ENCODE peak calls at places on chromosomes 13 and 19, in six cellular contexts. R is fibroblast of lung, M is lower lobe of right lung, L is left ventricle myocardium inferior, B is breast epithelium, H is heart left ventricle. P is an unnamed sample. For H3K4me1, the result is how much of the 10 kb centered on the place peaks cover.

GRCh38 chr19:18733196-18733647 is 49.7 kb downstream of the CRTC1 start:
- DNase-seq in R (peak), M (no peak), L (peak), B (no peak), H (peak), P (no peak)

GRCh38 chr13:63425131-63425530 is 2009.5 kb upstream of the PCDH20 start:
- DNase-seq in R (no peak), M (no peak), L (no peak), B (no peak), H (no peak), P (no peak)

GRCh38 chr13:86355301-86355700 is 556.1 kb upstream of the SLITRK6 start:
- DNase-seq in R (no peak), M (no peak), L (no peak), B (no peak), H (no peak), P (no peak)

GRCh38 chr19:39347332-39348227 is 5.4 kb downstream of the SAMD4B start:
- DNase-seq in R (no peak), M (no peak), L (no peak), B (no peak), H (no peak), P (peak)

GRCh38 chr19:16894080-16894479 is 5.3 kb downstream of the F2RL3 start:
- DNase-seq in R (no peak), M (no peak), L (no peak), B (no peak), H (no peak), P (no peak)

GRCh38 chr13:37476874-37477273 is 121.7 kb downstream of the POSTN start:
- DNase-seq in R (peak), M (no peak), L (peak), B (no peak), H (no peak), P (peak)

GRCh38 chr19:3365447-3366103 is 808 bp upstream of the NFIC start:
- DNase-seq in R (no peak), M (peak), L (peak), B (peak), H (peak), P (no peak)

GRCh38 chr13:40490086-40490723 is 176.2 kb downstream of the FOXO1 start:
- DNase-seq in R (no peak), M (no peak), L (no peak), B (no peak), H (no peak), P (no peak)

GRCh38 chr19:2451741-2452140 is 5.0 kb downstream of the LMNB2 start:
- DNase-seq in R (no peak), M (no peak), L (no peak), B (no peak), H (no peak), P (no peak)

GRCh38 chr19:12937243-12938053 is 961 bp upstream of the CALR start:
- DNase-seq in R (no peak), M (no peak), L (no peak), B (no peak), H (no peak), P (no peak)

GRCh38 chr13:48478401-48478800 is 54.5 kb downstream of the RCBTB2 start:
- DNase-seq in R (peak), M (no peak), L (no peak), B (no peak), H (no peak), P (no peak)

GRCh38 chr19:8305798-8306197 is 2.4 kb downstream of the CD320 start:
- DNase-seq in R (no peak), M (peak), L (no peak), B (peak), H (peak), P (no peak)

GRCh38 chr13:20708216-20708615 is 4.7 kb downstream of the IL17D start:
- DNase-seq in R (no peak), M (no peak), L (no peak), B (no peak), H (no peak), P (no peak)

GRCh38 chr19:23884363-23884762 is 30.3 kb upstream of the ZNF726 start:
- DNase-seq in R (no peak), M (no peak), L (no peak), B (no peak), H (no peak), P (no peak)

GRCh38 chr13:43916828-43917227 is 37.1 kb downstream of the LACC1 start:
- DNase-seq in R (no peak), M (no peak), L (no peak), B (no peak), H (no peak), P (no peak)

GRCh38 chr13:100904293-100904976 is 229.8 kb upstream of the TMTC4 start:
- DNase-seq in R (no peak), M (no peak), L (no peak), B (no peak), H (no peak), P (no peak)

GRCh38 chr13:99159331-99160061 is 41.2 kb upstream of the UBAC2 start:
- DNase-seq in R (no peak), M (no peak), L (no peak), B (no peak), H (no peak), P (no peak)

GRCh38 chr19:16619456-16619855 is 8.5 kb downstream of the MED26 start:
- DNase-seq in R (no peak), M (peak), L (peak), B (no peak), H (peak), P (no peak)

GRCh38 chr13:44197791-44198770 is 175.5 kb upstream of the SERP2 start:
- DNase-seq in R (peak), M (no peak), L (no peak), B (no peak), H (no peak), P (peak)

GRCh38 chr13:48446454-48446853 is 33.5 kb upstream of the LPAR6 start:
- DNase-seq in R (peak), M (no peak), L (no peak), B (no peak), H (no peak), P (peak)

GRCh38 chr13:66553391-66553790 is 676.7 kb downstream of the PCDH9 start:
- DNase-seq in R (no peak), M (no peak), L (no peak), B (no peak), H (no peak), P (peak)

GRCh38 chr13:40476175-40476958 is 190.1 kb downstream of the FOXO1 start:
- DNase-seq in R (peak), M (no peak), L (no peak), B (no peak), H (no peak), P (peak)

GRCh38 chr13:51355217-51355616 is 15.7 kb downstream of the SERPINE3 start:
- DNase-seq in R (no peak), M (no peak), L (no peak), B (no peak), H (no peak), P (no peak)

DNA sequence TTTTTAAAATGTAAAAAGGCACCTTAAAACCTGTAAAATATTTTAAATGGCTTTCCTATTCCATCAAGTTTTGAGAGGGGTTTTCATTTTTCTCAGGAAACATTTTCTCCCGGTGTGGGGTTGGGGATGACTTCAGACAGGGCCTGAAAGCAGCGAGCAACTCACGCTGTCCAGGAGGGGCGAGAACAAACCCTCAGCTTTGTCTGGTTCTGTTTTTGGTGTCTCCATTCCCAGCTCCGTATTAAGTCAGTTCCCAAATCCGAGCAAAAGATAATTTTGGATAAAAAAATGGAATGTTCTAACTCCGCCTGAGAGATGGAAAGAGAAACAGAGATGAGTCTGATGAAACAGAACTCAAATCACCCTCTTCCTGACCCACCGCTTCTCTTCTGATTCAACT is 38.5 kb downstream of the RFX2 start:
- DNase-seq in R (no peak), M (no peak), L (no peak), B (no peak), H (no peak), P (no peak)
- H3K4me1 ChIP-seq in R (under half), M (under half), L (under half), B (under half), H (under half), P (under half)

GRCh38 chr19:35533201-35533821 is at the start of gene GAPDHS:
- DNase-seq in R (peak), M (no peak), L (no peak), B (no peak), H (no peak), P (no peak)
- H3K4me3 ChIP-seq in R (no peak), M (no peak), L (no peak), B (no peak), H (no peak), P (no peak)

GRCh38 chr19:40356681-40357595 is 8.4 kb downstream of the PLD3 start:
- DNase-seq in R (no peak), M (no peak), L (no peak), B (no peak), H (no peak), P (no peak)
- H3K27ac ChIP-seq in R (no peak), M (no peak), L (no peak), B (no peak), H (no peak), P (no peak)

DNA sequence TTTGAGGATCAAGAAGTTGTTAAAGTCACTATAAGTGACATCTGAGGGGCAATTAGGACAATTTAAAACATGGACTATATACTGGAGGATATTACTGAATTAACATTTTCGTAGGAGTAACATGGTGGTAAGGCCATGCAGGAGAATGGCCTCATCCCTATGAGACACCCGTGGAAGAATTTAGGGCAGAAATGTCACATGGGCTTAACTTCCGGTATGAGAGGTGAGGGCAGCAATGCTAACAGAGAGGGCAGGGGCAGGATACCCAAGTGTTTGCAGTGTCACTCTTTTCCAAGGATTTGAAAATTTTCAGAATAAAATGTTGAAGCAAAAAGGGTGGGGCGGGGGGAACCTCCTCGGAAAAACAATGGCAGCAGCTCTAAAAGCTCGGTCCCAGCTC is 23.6 kb downstream of the RANBP3 start:
- DNase-seq in R (no peak), M (no peak), L (no peak), B (no peak), H (no peak), P (no peak)
- H3K4me1 ChIP-seq in R (under half), M (half or more), L (half or more), B (under half), H (under half), P (half or more)

DNA sequence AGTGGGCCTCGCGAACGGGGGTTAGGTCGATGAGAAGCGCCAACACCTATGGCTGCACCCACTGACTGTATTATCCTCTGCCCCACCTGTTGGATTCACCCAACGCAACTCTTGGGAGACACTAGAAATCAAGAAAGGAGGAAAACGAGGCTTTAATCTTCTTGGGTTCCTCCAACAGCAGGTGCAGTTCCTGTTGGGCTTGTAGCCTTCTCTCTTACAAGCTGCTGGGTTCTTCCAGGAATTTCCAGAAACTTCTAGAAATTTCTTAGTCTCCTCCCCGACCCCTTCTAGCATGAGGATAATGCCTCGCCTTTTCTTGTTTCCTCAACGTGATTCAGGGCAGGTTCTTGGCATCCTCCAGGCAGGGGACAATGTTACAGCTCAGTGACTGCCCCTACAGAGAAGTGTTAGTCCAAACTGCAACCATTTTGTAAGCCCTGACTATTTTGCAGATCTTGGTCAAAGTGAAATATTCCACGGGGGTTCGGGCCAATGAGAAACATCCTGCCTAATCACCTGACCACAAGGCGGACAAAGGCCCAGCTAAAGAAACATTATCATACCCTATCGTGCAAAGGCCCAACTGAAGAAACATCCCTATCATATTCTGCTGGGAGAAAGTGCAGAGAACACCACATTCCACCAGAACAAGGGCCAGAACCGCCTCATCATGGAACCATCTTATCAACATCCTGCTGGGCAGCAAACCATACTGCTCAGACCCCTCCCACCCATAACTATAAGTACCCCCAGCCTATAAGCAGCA is 598 bp upstream of the PNMA8A start:
- DNase-seq in R (no peak), M (no peak), L (no peak), B (no peak), H (no peak), P (no peak)
- H3K4me3 ChIP-seq in R (peak), M (peak), L (peak), B (peak), H (peak), P (peak)

GRCh38 chr19:10823690-10824089 is 12.3 kb downstream of the TMED1 start:
- DNase-seq in R (no peak), M (no peak), L (peak), B (no peak), H (no peak), P (no peak)

GRCh38 chr19:10829967-10830366 is 6.0 kb downstream of the TMED1 start:
- DNase-seq in R (no peak), M (no peak), L (no peak), B (no peak), H (no peak), P (no peak)

GRCh38 chr19:10826846-10827245 is 9.2 kb downstream of the TMED1 start:
- DNase-seq in R (no peak), M (no peak), L (peak), B (no peak), H (no peak), P (no peak)

GRCh38 chr19:10828981-10829821 is 6.8 kb downstream of the TMED1 start:
- DNase-seq in R (no peak), M (peak), L (no peak), B (no peak), H (no peak), P (no peak)

DNA sequence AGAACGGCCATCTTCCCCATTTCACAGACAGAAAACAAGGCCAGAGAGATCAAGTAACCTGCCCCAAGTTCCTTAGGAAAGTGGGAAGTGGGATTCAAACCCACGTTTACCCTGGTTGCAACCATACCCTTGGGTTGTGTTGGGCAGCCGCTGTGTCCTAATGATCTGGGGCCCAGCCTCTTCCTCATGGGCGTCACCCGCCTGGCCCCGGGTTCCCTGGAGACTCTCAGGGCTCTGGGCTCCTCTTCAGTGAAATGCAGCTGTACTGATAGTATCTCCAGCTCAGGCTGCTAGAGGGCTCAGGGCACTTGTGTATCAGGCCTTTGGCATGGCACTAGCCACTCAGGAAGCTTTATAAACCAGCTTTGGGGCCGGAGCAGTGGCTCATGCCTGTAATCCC is 9.8 kb downstream of the TMED1 start:
- DNase-seq in R (no peak), M (peak), L (peak), B (no peak), H (no peak), P (no peak)
- H3K27ac ChIP-seq in R (no peak), M (no peak), L (no peak), B (no peak), H (no peak), P (no peak)

GRCh38 chr13:114107686-114108081 is 24.7 kb downstream of the RASA3 start:
- DNase-seq in R (peak), M (peak), L (peak), B (peak), H (no peak), P (peak)
- H3K4me1 ChIP-seq in R (half or more), M (under half), L (under half), B (under half), H (under half), P (under half)

GRCh38 chr19:48249502-48250014 is 6.2 kb downstream of the CARD8 start:
- DNase-seq in R (no peak), M (peak), L (peak), B (no peak), H (peak), P (peak)
- H3K4me3 ChIP-seq in R (no peak), M (peak), L (peak), B (peak), H (peak), P (no peak)

P was measured in cardiac muscle cell.